ENCODE peak calls at places on chromosomes 12 and 14, in ten cellular contexts. One of them, this sample, is unnamed.

GRCh38 chr14:32800320-32800719 is 138.4 kb upstream of the NPAS3 start:
- DNase-seq in CD8-positive, alpha-beta T cell: no peak
- DNase-seq in heart right ventricle: no peak
- DNase-seq in Calu3: no peak
- DNase-seq in fibroblast of the aortic adventitia: no peak
- DNase-seq in A549: no peak
- DNase-seq in lung: no peak
- DNase-seq in activated CD8-positive, alpha-beta T cell treated with anti-CD3 and anti-CD28 coated beads for 36 hours: no peak
- DNase-seq in GM13977: no peak
- DNase-seq in psoas muscle: no peak
- DNase-seq in this sample: no peak

GRCh38 chr12:29229937-29230336 is 80.9 kb downstream of the FAR2 start:
- DNase-seq in CD8-positive, alpha-beta T cell: no peak
- DNase-seq in heart right ventricle: no peak
- DNase-seq in Calu3: no peak
- DNase-seq in fibroblast of the aortic adventitia: no peak
- DNase-seq in A549: no peak
- DNase-seq in lung: no peak
- DNase-seq in activated CD8-positive, alpha-beta T cell treated with anti-CD3 and anti-CD28 coated beads for 36 hours: no peak
- DNase-seq in GM13977: no peak
- DNase-seq in psoas muscle: no peak
- DNase-seq in this sample: no peak

GRCh38 chr12:95970905-95971304 is 25.2 kb downstream of the HAL start:
- DNase-seq in CD8-positive, alpha-beta T cell: no peak
- DNase-seq in heart right ventricle: no peak
- DNase-seq in Calu3: no peak
- DNase-seq in fibroblast of the aortic adventitia: peak
- DNase-seq in A549: no peak
- DNase-seq in lung: no peak
- DNase-seq in activated CD8-positive, alpha-beta T cell treated with anti-CD3 and anti-CD28 coated beads for 36 hours: no peak
- DNase-seq in GM13977: no peak
- DNase-seq in psoas muscle: no peak
- DNase-seq in this sample: no peak

GRCh38 chr12:49703647-49704137 is 3.5 kb downstream of the FMNL3 start:
- DNase-seq in CD8-positive, alpha-beta T cell: peak
- DNase-seq in heart right ventricle: no peak
- DNase-seq in Calu3: no peak
- DNase-seq in fibroblast of the aortic adventitia: peak
- DNase-seq in A549: no peak
- DNase-seq in lung: no peak
- DNase-seq in activated CD8-positive, alpha-beta T cell treated with anti-CD3 and anti-CD28 coated beads for 36 hours: peak
- DNase-seq in GM13977: peak
- DNase-seq in psoas muscle: no peak
- DNase-seq in this sample: no peak

GRCh38 chr14:104756477-104757237 is 3.7 kb downstream of the SIVA1 start:
- DNase-seq in CD8-positive, alpha-beta T cell: no peak
- DNase-seq in heart right ventricle: no peak
- DNase-seq in Calu3: no peak
- DNase-seq in fibroblast of the aortic adventitia: no peak
- DNase-seq in A549: no peak
- DNase-seq in lung: no peak
- DNase-seq in activated CD8-positive, alpha-beta T cell treated with anti-CD3 and anti-CD28 coated beads for 36 hours: peak
- DNase-seq in GM13977: no peak
- DNase-seq in psoas muscle: no peak
- DNase-seq in this sample: no peak

GRCh38 chr14:61564623-61565091 is 130.7 kb upstream of the HIF1A start:
- DNase-seq in CD8-positive, alpha-beta T cell: no peak
- DNase-seq in heart right ventricle: no peak
- DNase-seq in Calu3: peak
- DNase-seq in fibroblast of the aortic adventitia: peak
- DNase-seq in A549: peak
- DNase-seq in lung: no peak
- DNase-seq in activated CD8-positive, alpha-beta T cell treated with anti-CD3 and anti-CD28 coated beads for 36 hours: no peak
- DNase-seq in GM13977: no peak
- DNase-seq in psoas muscle: no peak
- DNase-seq in this sample: no peak

GRCh38 chr12:81221681-81222080 is 143.8 kb downstream of the ACSS3 start:
- DNase-seq in CD8-positive, alpha-beta T cell: no peak
- DNase-seq in heart right ventricle: no peak
- DNase-seq in Calu3: no peak
- DNase-seq in fibroblast of the aortic adventitia: peak
- DNase-seq in A549: no peak
- DNase-seq in lung: no peak
- DNase-seq in activated CD8-positive, alpha-beta T cell treated with anti-CD3 and anti-CD28 coated beads for 36 hours: no peak
- DNase-seq in GM13977: no peak
- DNase-seq in psoas muscle: no peak
- DNase-seq in this sample: no peak

GRCh38 chr12:76530531-76530930 is 29.0 kb downstream of the OSBPL8 start:
- DNase-seq in CD8-positive, alpha-beta T cell: no peak
- DNase-seq in heart right ventricle: no peak
- DNase-seq in Calu3: no peak
- DNase-seq in fibroblast of the aortic adventitia: no peak
- DNase-seq in A549: no peak
- DNase-seq in lung: no peak
- DNase-seq in activated CD8-positive, alpha-beta T cell treated with anti-CD3 and anti-CD28 coated beads for 36 hours: no peak
- DNase-seq in GM13977: no peak
- DNase-seq in psoas muscle: no peak
- DNase-seq in this sample: no peak

GRCh38 chr12:96141216-96141944 is 52.8 kb upstream of the ELK3 start:
- DNase-seq in CD8-positive, alpha-beta T cell: no peak
- DNase-seq in heart right ventricle: peak
- DNase-seq in Calu3: no peak
- DNase-seq in fibroblast of the aortic adventitia: peak
- DNase-seq in A549: no peak
- DNase-seq in lung: no peak
- DNase-seq in activated CD8-positive, alpha-beta T cell treated with anti-CD3 and anti-CD28 coated beads for 36 hours: no peak
- DNase-seq in GM13977: no peak
- DNase-seq in psoas muscle: no peak
- DNase-seq in this sample: no peak

GRCh38 chr14:55279384-55279783 is 8.2 kb downstream of the FBXO34 start:
- DNase-seq in CD8-positive, alpha-beta T cell: no peak
- DNase-seq in heart right ventricle: no peak
- DNase-seq in Calu3: no peak
- DNase-seq in fibroblast of the aortic adventitia: no peak
- DNase-seq in A549: no peak
- DNase-seq in lung: no peak
- DNase-seq in activated CD8-positive, alpha-beta T cell treated with anti-CD3 and anti-CD28 coated beads for 36 hours: no peak
- DNase-seq in GM13977: peak
- DNase-seq in psoas muscle: no peak
- DNase-seq in this sample: no peak

GRCh38 chr14:88482524-88482923 is 72.3 kb downstream of the PTPN21 start:
- DNase-seq in CD8-positive, alpha-beta T cell: no peak
- DNase-seq in heart right ventricle: no peak
- DNase-seq in Calu3: no peak
- DNase-seq in fibroblast of the aortic adventitia: no peak
- DNase-seq in A549: no peak
- DNase-seq in lung: no peak
- DNase-seq in activated CD8-positive, alpha-beta T cell treated with anti-CD3 and anti-CD28 coated beads for 36 hours: no peak
- DNase-seq in GM13977: no peak
- DNase-seq in psoas muscle: no peak
- DNase-seq in this sample: no peak

GRCh38 chr12:132700212-132700913 is 10.3 kb upstream of the PGAM5 start:
- DNase-seq in CD8-positive, alpha-beta T cell: no peak
- DNase-seq in heart right ventricle: no peak
- DNase-seq in Calu3: no peak
- DNase-seq in fibroblast of the aortic adventitia: peak
- DNase-seq in A549: peak
- DNase-seq in lung: no peak
- DNase-seq in activated CD8-positive, alpha-beta T cell treated with anti-CD3 and anti-CD28 coated beads for 36 hours: no peak
- DNase-seq in GM13977: no peak
- DNase-seq in psoas muscle: no peak
- DNase-seq in this sample: no peak

DNA sequence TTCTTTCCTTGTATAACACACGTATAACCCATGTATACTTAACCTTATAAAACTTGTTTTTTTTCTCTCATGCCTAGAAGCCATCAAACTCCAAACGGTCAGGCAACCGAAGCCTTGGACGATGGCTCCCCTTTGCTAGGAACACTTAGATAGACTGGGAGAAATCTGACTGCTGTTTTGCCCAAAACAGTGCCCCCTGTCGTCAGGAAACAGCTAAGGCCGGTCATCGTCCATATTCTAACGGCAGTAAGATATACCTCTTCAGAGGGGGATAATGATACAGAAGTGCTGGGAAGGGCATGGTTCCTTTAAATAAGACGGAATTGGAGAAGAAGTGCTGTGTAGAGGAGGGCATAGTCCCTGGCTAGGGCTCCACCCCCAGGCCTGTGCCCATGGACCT is 130.5 kb downstream of the SLC41A2 start:
- DNase-seq in CD8-positive, alpha-beta T cell: no peak
- DNase-seq in heart right ventricle: no peak
- DNase-seq in Calu3: no peak
- DNase-seq in fibroblast of the aortic adventitia: no peak
- DNase-seq in A549: no peak
- DNase-seq in lung: no peak
- DNase-seq in activated CD8-positive, alpha-beta T cell treated with anti-CD3 and anti-CD28 coated beads for 36 hours: peak
- DNase-seq in GM13977: no peak
- DNase-seq in psoas muscle: no peak
- DNase-seq in this sample: no peak
- TF ChIP-seq CTCF in CD8-positive, alpha-beta T cell: no peak
- TF ChIP-seq CTCF in heart right ventricle: no peak
- TF ChIP-seq CTCF in Calu3: no peak
- TF ChIP-seq CTCF in fibroblast of the aortic adventitia: peak
- TF ChIP-seq CTCF in A549: no peak
- TF ChIP-seq CTCF in lung: no peak
- TF ChIP-seq CTCF in activated CD8-positive, alpha-beta T cell treated with anti-CD3 and anti-CD28 coated beads for 36 hours: peak
- TF ChIP-seq CTCF in GM13977: no peak
- TF ChIP-seq CTCF in psoas muscle: peak
- TF ChIP-seq CTCF in this sample: no peak

GRCh38 chr14:74203546-74203945 is 35.7 kb upstream of the VSX2 start:
- DNase-seq in CD8-positive, alpha-beta T cell: no peak
- DNase-seq in heart right ventricle: no peak
- DNase-seq in Calu3: no peak
- DNase-seq in fibroblast of the aortic adventitia: no peak
- DNase-seq in A549: no peak
- DNase-seq in lung: no peak
- DNase-seq in activated CD8-positive, alpha-beta T cell treated with anti-CD3 and anti-CD28 coated beads for 36 hours: no peak
- DNase-seq in GM13977: no peak
- DNase-seq in psoas muscle: no peak
- DNase-seq in this sample: no peak

GRCh38 chr14:74202113-74202512 is 37.1 kb upstream of the VSX2 start:
- DNase-seq in CD8-positive, alpha-beta T cell: no peak
- DNase-seq in heart right ventricle: no peak
- DNase-seq in Calu3: no peak
- DNase-seq in fibroblast of the aortic adventitia: no peak
- DNase-seq in A549: no peak
- DNase-seq in lung: no peak
- DNase-seq in activated CD8-positive, alpha-beta T cell treated with anti-CD3 and anti-CD28 coated beads for 36 hours: no peak
- DNase-seq in GM13977: no peak
- DNase-seq in psoas muscle: no peak
- DNase-seq in this sample: no peak

GRCh38 chr14:74211945-74212580 is 27.2 kb upstream of the VSX2 start:
- DNase-seq in CD8-positive, alpha-beta T cell: no peak
- DNase-seq in heart right ventricle: no peak
- DNase-seq in Calu3: no peak
- DNase-seq in fibroblast of the aortic adventitia: no peak
- DNase-seq in A549: no peak
- DNase-seq in lung: no peak
- DNase-seq in activated CD8-positive, alpha-beta T cell treated with anti-CD3 and anti-CD28 coated beads for 36 hours: no peak
- DNase-seq in GM13977: no peak
- DNase-seq in psoas muscle: no peak
- DNase-seq in this sample: no peak

GRCh38 chr14:74204481-74204880 is 34.8 kb upstream of the VSX2 start:
- DNase-seq in CD8-positive, alpha-beta T cell: no peak
- DNase-seq in heart right ventricle: no peak
- DNase-seq in Calu3: no peak
- DNase-seq in fibroblast of the aortic adventitia: no peak
- DNase-seq in A549: no peak
- DNase-seq in lung: no peak
- DNase-seq in activated CD8-positive, alpha-beta T cell treated with anti-CD3 and anti-CD28 coated beads for 36 hours: no peak
- DNase-seq in GM13977: no peak
- DNase-seq in psoas muscle: no peak
- DNase-seq in this sample: no peak

DNA sequence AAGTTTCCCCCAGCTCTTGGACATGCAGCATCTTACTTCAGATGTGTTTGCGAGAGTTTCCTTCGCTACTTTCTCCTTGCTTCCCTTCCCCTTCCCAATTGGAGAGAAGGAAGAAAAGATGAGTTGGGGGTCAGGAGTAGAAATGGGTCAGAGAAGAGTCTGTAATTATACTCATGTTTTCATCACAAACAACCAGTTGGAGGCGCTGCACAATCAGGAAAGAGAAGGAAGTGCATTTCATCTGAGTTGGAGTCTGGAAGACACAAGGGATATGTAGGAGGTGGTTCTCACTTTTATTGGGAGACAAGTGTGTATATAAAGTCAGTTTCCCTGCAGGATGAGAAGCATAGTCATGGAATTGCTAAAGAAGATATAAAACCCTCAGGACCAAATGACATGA is 31.3 kb upstream of the VSX2 start:
- DNase-seq in CD8-positive, alpha-beta T cell: no peak
- DNase-seq in heart right ventricle: no peak
- DNase-seq in Calu3: no peak
- DNase-seq in fibroblast of the aortic adventitia: no peak
- DNase-seq in A549: peak
- DNase-seq in lung: no peak
- DNase-seq in activated CD8-positive, alpha-beta T cell treated with anti-CD3 and anti-CD28 coated beads for 36 hours: peak
- DNase-seq in GM13977: no peak
- DNase-seq in psoas muscle: no peak
- DNase-seq in this sample: no peak
- TF ChIP-seq CTCF in CD8-positive, alpha-beta T cell: no peak
- TF ChIP-seq CTCF in heart right ventricle: no peak
- TF ChIP-seq CTCF in Calu3: no peak
- TF ChIP-seq CTCF in fibroblast of the aortic adventitia: no peak
- TF ChIP-seq CTCF in A549: no peak
- TF ChIP-seq CTCF in lung: no peak
- TF ChIP-seq CTCF in activated CD8-positive, alpha-beta T cell treated with anti-CD3 and anti-CD28 coated beads for 36 hours: no peak
- TF ChIP-seq CTCF in GM13977: peak
- TF ChIP-seq CTCF in psoas muscle: no peak
- TF ChIP-seq CTCF in this sample: no peak

GRCh38 chr14:99122521-99123125 is 149.4 kb downstream of the BCL11B start:
- DNase-seq in CD8-positive, alpha-beta T cell: no peak
- DNase-seq in heart right ventricle: peak
- DNase-seq in Calu3: no peak
- DNase-seq in fibroblast of the aortic adventitia: no peak
- DNase-seq in A549: no peak
- DNase-seq in lung: peak
- DNase-seq in activated CD8-positive, alpha-beta T cell treated with anti-CD3 and anti-CD28 coated beads for 36 hours: no peak
- DNase-seq in GM13977: no peak
- DNase-seq in psoas muscle: no peak
- DNase-seq in this sample: no peak
- TF ChIP-seq CTCF in CD8-positive, alpha-beta T cell: no peak
- TF ChIP-seq CTCF in heart right ventricle: no peak
- TF ChIP-seq CTCF in Calu3: no peak
- TF ChIP-seq CTCF in fibroblast of the aortic adventitia: no peak
- TF ChIP-seq CTCF in A549: no peak
- TF ChIP-seq CTCF in lung: no peak
- TF ChIP-seq CTCF in activated CD8-positive, alpha-beta T cell treated with anti-CD3 and anti-CD28 coated beads for 36 hours: no peak
- TF ChIP-seq CTCF in GM13977: no peak
- TF ChIP-seq CTCF in psoas muscle: no peak
- TF ChIP-seq CTCF in this sample: no peak

DNA sequence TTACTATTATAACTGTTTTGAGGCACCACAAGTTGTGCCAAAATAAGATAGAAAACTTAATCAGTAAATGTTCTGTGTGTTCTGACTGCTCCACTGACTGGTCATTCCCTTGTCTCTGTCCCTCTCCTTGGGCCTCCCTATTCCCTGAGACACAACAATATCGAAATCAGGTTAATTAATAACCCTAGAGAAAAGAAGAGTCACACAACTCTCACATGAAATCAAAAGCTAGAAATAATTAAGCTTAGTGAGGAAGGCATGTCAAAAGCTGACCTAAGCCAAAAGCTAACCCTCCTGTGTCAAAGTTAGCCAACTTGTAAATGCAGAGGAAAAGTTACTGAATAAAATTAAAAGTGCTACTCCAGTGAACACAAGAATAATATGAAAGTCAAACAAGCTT is 53.8 kb upstream of the CCDC196 start:
- DNase-seq in CD8-positive, alpha-beta T cell: no peak
- DNase-seq in heart right ventricle: no peak
- DNase-seq in Calu3: no peak
- DNase-seq in fibroblast of the aortic adventitia: no peak
- DNase-seq in A549: no peak
- DNase-seq in lung: no peak
- DNase-seq in activated CD8-positive, alpha-beta T cell treated with anti-CD3 and anti-CD28 coated beads for 36 hours: no peak
- DNase-seq in GM13977: no peak
- DNase-seq in psoas muscle: no peak
- DNase-seq in this sample: no peak
- TF ChIP-seq CTCF in CD8-positive, alpha-beta T cell: no peak
- TF ChIP-seq CTCF in heart right ventricle: no peak
- TF ChIP-seq CTCF in Calu3: no peak
- TF ChIP-seq CTCF in fibroblast of the aortic adventitia: no peak
- TF ChIP-seq CTCF in A549: no peak
- TF ChIP-seq CTCF in lung: no peak
- TF ChIP-seq CTCF in activated CD8-positive, alpha-beta T cell treated with anti-CD3 and anti-CD28 coated beads for 36 hours: no peak
- TF ChIP-seq CTCF in GM13977: no peak
- TF ChIP-seq CTCF in psoas muscle: no peak
- TF ChIP-seq CTCF in this sample: no peak